ENCODE peak calls at places on chromosomes 11 and 22, in five cellular contexts. X, T, V, M and Y are unnamed samples. For H3K4me1, the result is how much of the 10 kb centered on the place peaks cover.

GRCh38 chr11:120603071-120603470 is 91.5 kb downstream of the GRIK4 start:
- DNase-seq in V (no peak), X (no peak), M (peak), T (no peak), Y (no peak)

GRCh38 chr11:63888170-63889086 is 28.5 kb downstream of the RCOR2 start:
- DNase-seq in X (peak), M (peak), V (peak), T (peak), Y (peak)

GRCh38 chr11:11464555-11464954 is 111.5 kb upstream of the CSNK2A3 start:
- DNase-seq in T (no peak), V (no peak), M (no peak), X (no peak), Y (no peak)

GRCh38 chr22:30298005-30298701 is 8.8 kb upstream of the CASTOR1 start:
- DNase-seq in X (no peak), V (no peak), M (no peak), T (no peak), Y (no peak)

GRCh38 chr11:32259641-32260081 is 168.8 kb downstream of the RCN1 start:
- DNase-seq in X (peak), T (no peak), V (no peak), M (no peak), Y (no peak)

GRCh38 chr11:76071090-76071489 is 135.2 kb downstream of the WNT11 start:
- DNase-seq in T (no peak), X (no peak), M (no peak), V (no peak), Y (no peak)

GRCh38 chr22:21947040-21948014 is 5.3 kb downstream of the PPM1F start:
- DNase-seq in M (no peak), T (peak), V (no peak), X (no peak), Y (no peak)

GRCh38 chr11:18368236-18368635 is 26.1 kb upstream of the LDHA start:
- DNase-seq in T (no peak), M (no peak), X (no peak), V (no peak), Y (no peak)

GRCh38 chr11:61999141-61999975 is 31.9 kb upstream of the FTH1 start:
- DNase-seq in X (no peak), V (no peak), M (peak), T (no peak), Y (no peak)

GRCh38 chr11:62217191-62217748 is 8.8 kb downstream of the SCGB2A1 start:
- DNase-seq in M (no peak), X (no peak), T (peak), V (no peak), Y (no peak)

GRCh38 chr11:87030458-87031054 is 7.2 kb upstream of the TMEM135 start:
- DNase-seq in V (no peak), X (no peak), T (no peak), M (no peak), Y (no peak)

GRCh38 chr11:76176463-76176862 is 29.8 kb downstream of the WNT11 start:
- DNase-seq in V (no peak), T (peak), M (no peak), X (no peak), Y (no peak)

GRCh38 chr11:31995525-31996123 is 95.2 kb upstream of the RCN1 start:
- DNase-seq in T (no peak), M (no peak), V (no peak), X (no peak), Y (no peak)

GRCh38 chr11:20156876-20157613 is 3.2 kb downstream of the DBX1 start:
- DNase-seq in V (no peak), X (no peak), M (no peak), T (peak), Y (no peak)

GRCh38 chr11:35623708-35624168 is 5.5 kb downstream of the FJX1 start:
- DNase-seq in X (no peak), M (no peak), V (no peak), T (no peak), Y (no peak)

GRCh38 chr11:114705280-114706024 is 27.1 kb downstream of the NXPE2 start:
- DNase-seq in X (peak), T (no peak), V (no peak), M (no peak), Y (peak)

GRCh38 chr11:69483696-69484426 is 2.4 kb downstream of the LINC01488 start:
- DNase-seq in M (peak), V (no peak), X (no peak), T (peak), Y (peak)

GRCh38 chr11:100467821-100468508 is 219.1 kb upstream of the ARHGAP42 start:
- DNase-seq in V (no peak), X (no peak), T (no peak), M (no peak), Y (no peak)

GRCh38 chr22:30485362-30485988 is 13.7 kb upstream of the SEC14L3 start:
- DNase-seq in T (peak), M (peak), V (peak), X (peak), Y (peak)

GRCh38 chr11:119195680-119196079 is 10.4 kb downstream of the NHERF4 start:
- DNase-seq in V (peak), T (peak), X (no peak), M (peak), Y (no peak)

GRCh38 chr11:73240190-73240781 is 22.2 kb downstream of the P2RY2 start:
- DNase-seq in T (no peak), X (no peak), V (no peak), M (peak), Y (peak)

GRCh38 chr11:78045851-78046485 is 17.7 kb upstream of the THRSP start:
- DNase-seq in M (peak), X (peak), V (peak), T (peak), Y (peak)

GRCh38 chr22:39349967-39350802 is at the start of gene SYNGR1:
- DNase-seq in M (no peak), V (peak), X (no peak), T (peak), Y (no peak)

GRCh38 chr22:27641049-27641790 is 160.3 kb downstream of the MN1 start:
- DNase-seq in X (no peak), M (peak), V (no peak), T (no peak), Y (no peak)

GRCh38 chr11:120061761-120062560 is 76.0 kb downstream of the TRIM29 start:
- DNase-seq in X (no peak), M (no peak), V (no peak), T (peak), Y (no peak)

GRCh38 chr11:126339866-126340434 is 15.5 kb upstream of the ST3GAL4 start:
- DNase-seq in T (no peak), M (peak), V (no peak), X (peak), Y (peak)

DNA sequence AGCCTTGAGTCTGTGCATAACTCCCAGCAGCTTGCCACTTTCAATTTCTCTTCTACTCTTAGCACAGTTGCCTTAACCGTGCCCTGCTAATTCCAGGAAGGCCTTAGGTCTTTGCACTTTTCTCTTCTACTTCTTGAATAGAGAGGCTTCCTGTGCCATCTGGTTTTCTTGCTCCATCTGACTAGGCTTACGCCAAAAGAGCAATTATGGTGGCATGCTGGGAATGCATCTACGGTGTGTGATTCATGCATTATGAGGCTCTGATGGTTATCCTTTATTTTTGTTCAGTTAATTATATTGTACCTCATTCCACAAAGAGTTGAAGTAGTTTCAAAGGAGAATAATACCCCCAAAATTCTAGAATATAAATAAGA is 29.4 kb downstream of the SIK2 start:
- DNase-seq in M (no peak), T (no peak), X (no peak), V (no peak), Y (no peak)
- H3K4me1 ChIP-seq in M (under half), T (under half), X (under half), V (under half), Y (half or more)

DNA sequence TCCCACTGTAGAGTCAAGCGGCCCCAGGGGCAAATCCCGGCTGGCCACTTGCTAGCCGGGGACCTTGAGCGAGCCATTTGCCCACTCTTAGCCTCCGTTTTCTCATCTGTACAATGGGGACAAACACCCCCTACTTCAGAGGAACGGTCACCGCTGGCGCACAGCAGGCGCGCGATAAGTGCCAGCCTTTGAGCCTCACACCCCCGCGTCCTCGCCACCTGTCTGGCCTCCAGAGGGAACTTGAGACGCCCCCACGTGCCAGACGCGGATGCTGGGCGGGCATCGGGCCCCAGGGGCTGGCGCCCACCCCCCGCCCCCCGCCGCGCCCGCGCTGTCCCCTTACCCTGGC is 72.7 kb upstream of the TCF20 start:
- DNase-seq in T (peak), V (no peak), M (no peak), X (no peak), Y (no peak)
- H3K27ac ChIP-seq in T (no peak), V (no peak), M (no peak), X (no peak), Y (no peak)

DNA sequence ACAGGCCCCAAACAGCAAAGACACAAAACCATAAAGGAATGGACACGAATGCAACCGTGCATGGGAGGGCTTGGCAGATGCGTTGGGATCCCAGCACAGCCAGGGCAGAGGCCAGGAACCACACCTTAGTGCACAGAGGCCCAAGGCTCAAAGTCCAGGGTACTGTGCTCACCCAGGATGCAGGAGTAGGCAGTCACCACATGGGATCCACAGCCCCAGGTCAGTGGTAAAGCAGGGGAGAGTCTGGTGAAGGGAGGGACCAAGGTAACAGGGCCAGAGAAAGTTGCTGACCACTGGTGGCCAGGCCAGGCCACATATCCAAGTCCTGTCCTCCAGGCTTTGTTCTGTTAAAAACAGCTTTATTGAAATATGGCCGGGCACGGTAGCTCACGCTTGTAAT is 6.5 kb upstream of the CERK start:
- DNase-seq in V (no peak), X (no peak), M (no peak), T (no peak), Y (no peak)
- H3K4me1 ChIP-seq in V (under half), X (under half), M (under half), T (under half), Y (under half)

DNA sequence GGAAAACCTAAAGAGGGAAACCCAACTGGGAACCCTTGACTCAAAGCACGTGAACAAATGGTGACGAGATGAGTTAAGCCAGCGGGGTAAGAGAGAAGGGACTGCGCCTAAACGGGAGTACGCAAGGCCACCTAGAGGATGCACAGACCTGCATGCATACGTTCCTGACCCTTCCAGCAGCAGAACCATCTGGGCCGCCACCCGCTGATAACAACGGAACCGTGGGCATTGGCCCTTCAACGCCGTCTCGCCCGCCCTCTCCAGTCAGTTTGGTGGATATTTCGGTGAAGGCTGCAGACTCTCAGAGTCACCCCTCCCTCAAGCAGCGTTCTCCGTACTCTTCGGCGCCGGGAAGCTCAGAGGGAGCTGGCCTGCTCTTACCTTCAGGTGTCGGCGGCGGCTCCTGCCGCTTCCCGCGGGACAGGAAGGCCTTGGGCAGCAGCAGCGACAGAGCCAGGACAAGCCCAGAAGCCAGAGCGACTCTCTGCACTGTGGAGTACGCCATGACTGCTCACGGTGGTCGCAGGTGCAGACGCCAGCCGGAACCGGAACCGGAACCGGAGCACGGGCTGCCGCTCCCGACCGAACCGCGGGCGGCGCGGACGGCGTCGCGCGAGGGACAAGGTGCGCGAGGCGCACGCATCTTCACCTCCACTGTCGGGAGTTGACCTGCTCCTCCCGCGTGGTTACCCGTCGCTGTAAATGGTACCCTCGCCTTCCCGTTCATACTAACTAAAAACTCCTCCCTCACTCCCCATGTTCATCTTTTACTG is at the start of gene RIC3:
- DNase-seq in X (no peak), V (peak), M (peak), T (peak), Y (peak)
- H3K27ac ChIP-seq in X (no peak), V (peak), M (no peak), T (peak), Y (peak)

GRCh38 chr11:122723106-122723505 is 67.6 kb downstream of the UBASH3B start:
- DNase-seq in V (no peak), X (no peak), M (no peak), T (no peak), Y (no peak)
- H3K4me1 ChIP-seq in V (under half), X (under half), M (under half), T (under half), Y (under half)

GRCh38 chr11:94493146-94493442 is 550 bp downstream of the MRE11 start:
- DNase-seq in M (no peak), X (no peak), T (no peak), V (no peak), Y (no peak)

GRCh38 chr11:94493443-94494199 is at the start of the genes ANKRD49 and MRE11:
- DNase-seq in M (peak), T (peak), X (peak), V (peak), Y (peak)

DNA sequence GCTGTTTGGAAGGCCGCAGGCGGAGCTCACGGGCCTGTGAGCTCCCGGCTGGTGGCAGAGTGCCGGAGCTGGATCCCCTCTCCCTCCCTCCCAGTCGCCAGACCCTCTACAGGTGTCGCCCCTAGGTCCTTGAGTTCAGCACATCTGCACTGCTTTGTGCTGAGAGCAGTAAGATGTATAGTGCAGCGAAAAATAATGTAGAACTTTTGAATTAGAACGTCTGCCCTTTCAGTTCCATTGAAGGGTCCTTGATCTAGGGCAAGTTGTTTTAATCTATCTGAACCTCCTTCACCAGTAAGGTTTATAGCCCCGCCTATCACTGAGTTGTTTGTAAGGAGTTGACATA is 389 bp downstream of the ANKRD49 start:
- DNase-seq in M (no peak), V (no peak), X (no peak), T (no peak), Y (no peak)
- H3K27ac ChIP-seq in M (no peak), V (peak), X (peak), T (peak), Y (peak)

GRCh38 chr22:37194750-37195149 is 6.7 kb upstream of the C1QTNF6 start:
- DNase-seq in X (no peak), M (peak), V (no peak), T (no peak), Y (no peak)

GRCh38 chr22:37196539-37197450 is 8.7 kb upstream of the C1QTNF6 start:
- DNase-seq in V (peak), X (peak), T (no peak), M (peak), Y (peak)

GRCh38 chr22:37193629-37194191 is 5.7 kb upstream of the C1QTNF6 start:
- DNase-seq in X (no peak), V (no peak), M (no peak), T (no peak), Y (no peak)

GRCh38 chr22:37197451-37198289 is 9.6 kb upstream of the C1QTNF6 start:
- DNase-seq in T (no peak), X (peak), V (peak), M (peak), Y (no peak)

GRCh38 chr22:37195921-37196320 is 7.9 kb upstream of the C1QTNF6 start:
- DNase-seq in X (no peak), T (no peak), V (no peak), M (peak), Y (no peak)
- H3K4me1 ChIP-seq in X (under half), T (under half), V (under half), M (under half), Y (half or more)

GRCh38 chr11:12678092-12678491 is 3.9 kb downstream of the TEAD1 start:
- DNase-seq in T (no peak), X (no peak), M (no peak), V (no peak), Y (no peak)
- H3K27ac ChIP-seq in T (no peak), X (peak), M (no peak), V (no peak), Y (peak)